ENCODE peak calls at places on chromosomes 4 and X, in five cellular contexts. Q, D, I, C and V are unnamed samples.

GRCh38 chrX:24020280-24020876 is 6.6 kb downstream of the KLHL15 start:
- DNase-seq in Q (no peak), D (no peak), C (no peak), I (peak; percentile 29), V (no peak)

GRCh38 chrX:3743821-3744439 is 30.5 kb upstream of the PRKX start:
- DNase-seq in I (no peak), Q (no peak), D (no peak), C (no peak), V (peak; percentile 36)

GRCh38 chr4:80221161-80221560 is 23.9 kb downstream of the PRDM8 start:
- DNase-seq in I (peak; percentile 24), D (no peak), C (no peak), Q (no peak), V (no peak)

GRCh38 chrX:147953976-147954375 is 27.2 kb upstream of the FMR1NB start:
- DNase-seq in I (no peak), C (no peak), D (no peak), Q (no peak), V (no peak)

GRCh38 chrX:133215747-133216146 is 2.4 kb downstream of the TFDP3 start:
- DNase-seq in C (no peak), Q (peak; percentile 2), D (peak; percentile 7), I (peak; percentile 14), V (no peak)

GRCh38 chr4:183601381-183601780 is 57.6 kb downstream of the RWDD4 start:
- DNase-seq in Q (no peak), D (no peak), C (no peak), I (no peak), V (no peak)

GRCh38 chrX:144335402-144335801 is 451.5 kb downstream of the UBE2NL start:
- DNase-seq in I (no peak), Q (no peak), D (no peak), C (no peak), V (no peak)

GRCh38 chr4:145090370-145090769 is 7.6 kb downstream of the ANAPC10 start:
- DNase-seq in Q (no peak), D (no peak), C (no peak), I (no peak), V (no peak)

GRCh38 chr4:95362906-95363578 is 185.7 kb downstream of the UNC5C start:
- DNase-seq in C (no peak), Q (no peak), D (peak; percentile 6), I (peak; percentile 43), V (no peak)

GRCh38 chrX:20527458-20528099 is 260.9 kb upstream of the RPS6KA3 start:
- DNase-seq in C (no peak), Q (no peak), I (no peak), D (no peak), V (no peak)

DNA sequence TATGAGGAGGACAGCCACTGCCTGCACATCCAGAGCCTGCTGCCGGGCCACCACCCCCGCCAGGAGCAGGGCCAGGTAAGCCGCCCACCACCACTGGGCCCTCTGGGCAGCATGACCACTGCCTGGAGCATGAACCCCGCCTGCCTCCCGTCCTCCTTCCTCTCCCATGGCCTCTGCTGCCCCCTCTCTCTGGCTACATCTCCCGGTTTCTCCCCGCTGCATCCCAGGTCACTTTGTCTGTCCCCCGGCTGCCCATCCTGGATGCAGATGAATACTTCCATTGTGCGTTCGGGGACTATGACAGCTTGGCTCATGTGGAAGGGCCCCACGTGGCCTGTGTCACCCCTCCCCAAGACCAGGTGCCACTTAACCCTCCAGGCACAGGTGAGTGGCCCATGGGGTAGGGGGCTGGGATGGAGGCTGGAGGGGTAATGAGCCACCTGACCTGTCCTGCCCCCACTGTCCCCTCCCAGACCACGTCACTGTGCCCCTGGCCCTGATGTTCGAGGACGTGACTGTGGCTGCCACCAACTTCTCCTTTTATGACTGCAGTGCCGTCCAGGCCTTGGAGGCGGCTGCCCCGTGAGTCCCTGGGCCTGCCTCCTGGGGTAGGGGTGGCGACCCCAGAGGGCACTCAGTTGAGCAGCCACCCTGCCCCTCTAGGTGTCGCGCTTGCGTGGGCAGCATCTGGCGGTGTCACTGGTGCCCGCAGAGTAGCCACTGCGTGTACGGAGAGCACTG is 6.0 kb downstream of the PLXNB3 start:
- DNase-seq in Q (no peak), C (no peak), D (no peak), I (no peak), V (no peak)
- H3K27ac ChIP-seq in Q (no peak overlapping the region), C (no peak overlapping the region), D (no peak overlapping the region), I (no peak overlapping the region), V (no peak overlapping the region)

GRCh38 chr4:53137468-53137867 is 228.4 kb downstream of the SCFD2 start:
- DNase-seq in C (no peak), Q (no peak), D (no peak), I (no peak), V (no peak)

GRCh38 chr4:53136954-53137353 is 228.9 kb downstream of the SCFD2 start:
- DNase-seq in D (no peak), C (no peak), Q (no peak), I (no peak), V (no peak)

GRCh38 chr4:53147179-53147578 is 218.7 kb downstream of the SCFD2 start:
- DNase-seq in I (no peak), C (no peak), Q (no peak), D (no peak), V (no peak)

DNA sequence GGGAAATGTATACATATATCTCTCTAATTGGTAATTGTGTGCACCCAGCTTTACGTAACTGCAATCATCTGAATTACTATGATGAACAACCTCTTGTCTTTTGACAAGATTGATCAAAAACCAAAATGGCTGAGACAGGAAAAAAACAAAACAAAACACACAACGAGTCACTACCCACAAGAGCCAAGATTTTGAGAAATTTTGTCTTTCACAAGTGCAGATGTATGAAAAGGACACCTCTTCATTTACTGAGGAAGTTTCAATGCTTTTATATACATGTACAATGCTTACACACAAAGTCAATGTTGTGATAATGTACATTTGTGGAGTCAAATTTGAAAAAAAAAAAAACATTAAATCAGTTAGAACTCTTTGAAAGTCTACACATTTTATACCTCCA is 224.6 kb downstream of the SCFD2 start:
- DNase-seq in I (no peak), D (no peak), Q (no peak), C (no peak), V (no peak)
- H3K27ac ChIP-seq in I (no peak overlapping the region), D (no peak overlapping the region), Q (no peak overlapping the region), C (no peak overlapping the region), V (no peak overlapping the region)

GRCh38 chr4:184806711-184807110 is 19.1 kb downstream of the ACSL1 start:
- DNase-seq in I (no peak), D (no peak), C (no peak), Q (no peak), V (no peak)
- H3K27ac ChIP-seq in I (no peak overlapping the region), D (no peak overlapping the region), C (peak overlapping the region; percentile 63), Q (no peak overlapping the region), V (no peak overlapping the region)

GRCh38 chr4:30720021-30720655 is at the start of gene PCDH7:
- DNase-seq in D (peak; percentile 28), Q (peak; percentile 54), C (peak; percentile 44), I (peak; percentile 83), V (no peak)
- H3K27ac ChIP-seq in D (no peak within 1 kb of the TSS), Q (peak within 1 kb of the TSS; percentile 89), C (no peak within 1 kb of the TSS), I (peak within 1 kb of the TSS; percentile 57), V (no peak within 1 kb of the TSS)

GRCh38 chr4:2787230-2788100 is 5.4 kb upstream of the SH3BP2 start:
- DNase-seq in I (no peak), Q (no peak), C (peak; percentile 80), D (no peak), V (no peak)
- H3K27ac ChIP-seq in I (no peak overlapping the region), Q (no peak overlapping the region), C (peak overlapping the region; percentile 81), D (no peak overlapping the region), V (peak overlapping the region; percentile 86)